ENCODE peak calls at places on chromosomes 1 and 21, in seven cellular contexts. Z is GM12865, L is fibroblast of mammary gland, I is heart left ventricle, S is cardiac muscle cell, K is ovary, H is adrenal gland. O is an unnamed sample.
A peak's percentile ranks its signal among the peaks of the same experiment; 100 is the strongest.

GRCh38 chr1:154423303-154423987 is 18.3 kb downstream of the IL6R start:
- DNase-seq in K (no peak), Z (no peak), I (no peak), H (no peak), S (no peak), L (peak; percentile 73), O (peak; percentile 44)

GRCh38 chr1:7964476-7964875 is 3.0 kb downstream of the PARK7 start:
- DNase-seq in I (no peak), K (no peak), H (no peak), Z (no peak), S (no peak), L (no peak), O (no peak)

GRCh38 chr1:67300561-67300960 is 7.1 kb upstream of the IL12RB2 start:
- DNase-seq in S (no peak), K (no peak), H (no peak), I (no peak), Z (no peak), L (no peak), O (no peak)

GRCh38 chr1:65830306-65830705 is 37.6 kb downstream of the PDE4B start:
- DNase-seq in I (no peak), L (no peak), H (no peak), S (no peak), Z (peak; percentile 22), K (no peak), O (no peak)

GRCh38 chr1:203287109-203287893 is 18.0 kb upstream of the BTG2 start:
- DNase-seq in S (peak; percentile 59), L (no peak), H (peak; percentile 78), Z (peak; percentile 97), K (peak; percentile 54), I (peak; percentile 82), O (peak; percentile 82)

GRCh38 chr1:66704177-66704880 is 47.9 kb upstream of the DYNLT5 start:
- DNase-seq in S (no peak), Z (no peak), I (no peak), H (no peak), K (no peak), L (peak; percentile 77), O (no peak)

GRCh38 chr1:245952383-245952989 is 554.6 kb downstream of the SMYD3 start:
- DNase-seq in S (no peak), I (no peak), H (no peak), Z (peak; percentile 51), K (no peak), L (no peak), O (no peak)

GRCh38 chr1:78053498-78053897 is 7.7 kb downstream of the GIPC2 start:
- DNase-seq in Z (no peak), I (no peak), K (no peak), H (no peak), L (no peak), S (no peak), O (no peak)

GRCh38 chr1:230771773-230772354 is 24.7 kb downstream of the CAPN9 start:
- DNase-seq in K (no peak), I (no peak), L (no peak), Z (no peak), H (no peak), S (no peak), O (no peak)

GRCh38 chr21:26453258-26453657 is 119.8 kb downstream of the CYYR1 start:
- DNase-seq in H (no peak), I (no peak), L (no peak), S (no peak), Z (no peak), K (no peak), O (no peak)

GRCh38 chr21:42468511-42469131 is 27.4 kb downstream of the RSPH1 start:
- DNase-seq in K (no peak), Z (no peak), H (no peak), S (no peak), I (no peak), L (no peak), O (no peak)

GRCh38 chr1:158793604-158794003 is 12.6 kb upstream of the OR6N2 start:
- DNase-seq in I (no peak), L (no peak), Z (peak; percentile 45), S (peak; percentile 3), H (no peak), K (no peak), O (no peak)

GRCh38 chr1:198054510-198054909 is 102.3 kb upstream of the NEK7 start:
- DNase-seq in S (no peak), I (no peak), L (no peak), K (no peak), H (no peak), Z (no peak), O (no peak)

GRCh38 chr1:233489436-233489835 is 124.5 kb upstream of the KCNK1 start:
- DNase-seq in Z (no peak), S (no peak), H (no peak), I (no peak), K (no peak), L (no peak), O (no peak)

GRCh38 chr1:228983231-228983660 is 248.0 kb downstream of the RHOU start:
- DNase-seq in Z (no peak), I (no peak), S (no peak), H (no peak), L (no peak), K (no peak), O (no peak)

GRCh38 chr1:229768232-229768631 is 142.2 kb downstream of the URB2 start:
- DNase-seq in S (no peak), K (no peak), Z (no peak), I (no peak), L (no peak), H (no peak), O (no peak)

DNA sequence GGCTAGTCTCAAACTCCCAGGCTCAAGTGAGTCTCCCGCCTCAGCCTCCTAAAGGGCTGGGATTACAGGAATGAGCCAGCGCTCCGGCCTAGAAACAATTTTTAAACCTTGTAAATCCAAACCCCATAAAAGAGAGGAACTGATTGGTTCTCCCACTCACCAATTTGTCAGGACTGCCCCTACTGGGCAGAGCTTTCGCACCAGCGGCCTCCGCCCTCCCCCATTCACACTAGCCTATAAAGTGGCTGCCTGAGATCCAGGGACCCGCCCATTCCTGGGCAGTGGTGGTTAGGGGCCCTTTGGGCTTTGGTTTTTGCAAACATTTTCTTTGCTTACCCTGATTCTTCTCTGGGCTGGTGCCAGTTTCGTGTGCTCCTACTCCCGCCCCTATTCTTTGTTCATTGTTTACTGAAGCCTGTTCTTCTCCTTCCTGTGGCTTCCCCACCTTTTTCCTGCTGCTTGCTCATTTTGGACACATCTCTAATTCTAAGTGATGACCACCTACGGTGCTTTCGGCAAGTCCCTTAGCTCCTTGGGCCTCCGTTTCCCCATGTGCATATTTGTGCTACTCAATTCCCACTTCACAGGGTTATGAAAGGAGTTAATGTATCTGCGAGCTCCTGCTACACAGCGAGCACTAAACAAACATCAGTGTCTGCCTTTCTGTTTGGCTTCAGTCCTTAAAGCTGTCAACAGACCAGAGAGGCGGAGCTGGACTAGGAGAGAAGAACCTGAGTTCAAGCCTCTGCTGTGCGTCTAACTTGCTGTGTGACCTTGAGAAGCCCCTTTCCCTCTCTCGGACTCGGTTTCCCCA is 39.8 kb upstream of the CLIC4 start:
- DNase-seq in I (peak; percentile 88), K (peak; percentile 66), H (peak; percentile 65), S (peak; percentile 85), Z (peak; percentile 51), L (peak; percentile 92), O (peak; percentile 87)
- H3K4me3 ChIP-seq in I (peak overlapping the region; percentile 28), K (peak overlapping the region; percentile 0), H (no peak overlapping the region), S (no peak overlapping the region), Z (no peak overlapping the region), L (no peak overlapping the region), O (no peak overlapping the region)

GRCh38 chr1:200624679-200625335 is 4.3 kb upstream of the KIF14 start:
- DNase-seq in K (no peak), S (peak; percentile 16), Z (peak; percentile 36), I (no peak), L (no peak), H (no peak), O (no peak)

GRCh38 chr1:200627548-200628222 is 7.1 kb upstream of the KIF14 start:
- DNase-seq in Z (peak; percentile 54), H (no peak), S (no peak), L (no peak), K (no peak), I (no peak), O (no peak)

GRCh38 chr1:200628223-200628868 is 7.8 kb upstream of the KIF14 start:
- DNase-seq in H (no peak), Z (peak; percentile 92), S (no peak), K (no peak), I (no peak), L (no peak), O (no peak)

GRCh38 chr1:200626853-200627534 is 6.4 kb upstream of the KIF14 start:
- DNase-seq in I (no peak), S (no peak), K (no peak), L (no peak), Z (peak; percentile 32), H (no peak), O (no peak)

DNA sequence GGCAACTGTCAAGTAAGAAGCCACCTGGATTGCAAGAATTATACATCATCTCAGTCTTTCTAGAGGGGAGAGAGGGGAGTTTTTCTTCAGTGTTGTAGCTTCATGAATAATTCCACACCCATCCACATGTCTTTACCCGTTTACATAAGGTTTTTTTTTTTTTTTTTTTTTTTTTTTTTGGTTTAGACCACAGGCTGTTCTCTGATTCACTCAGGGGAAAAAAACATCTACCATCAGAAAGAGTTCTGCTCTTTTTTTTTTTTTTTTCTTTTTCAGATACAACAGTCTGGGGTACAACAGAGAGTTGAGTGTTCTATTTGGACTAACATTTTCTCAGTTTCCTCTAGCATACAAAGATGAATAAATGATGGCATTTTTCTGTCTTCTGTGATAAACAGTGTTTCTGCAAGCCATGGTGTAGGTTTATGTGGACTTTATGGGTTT is 4.9 kb upstream of the KIF14 start:
- DNase-seq in S (no peak), K (no peak), Z (peak; percentile 88), I (no peak), L (peak; percentile 46), H (no peak), O (no peak)
- H3K4me3 ChIP-seq in S (no peak overlapping the region), K (no peak overlapping the region), Z (no peak overlapping the region), I (no peak overlapping the region), L (no peak overlapping the region), H (no peak overlapping the region), O (no peak overlapping the region)

GRCh38 chr1:156625436-156626078 is 6.3 kb downstream of the HAPLN2 start:
- DNase-seq in S (peak; percentile 76), K (peak; percentile 66), Z (peak; percentile 62), H (peak; percentile 66), L (peak; percentile 40), I (peak; percentile 46), O (peak; percentile 65)

GRCh38 chr1:156622581-156623297 is 3.5 kb downstream of the HAPLN2 start:
- DNase-seq in I (no peak), H (no peak), Z (no peak), S (no peak), K (no peak), L (no peak), O (no peak)

GRCh38 chr1:156626079-156626438 is 6.8 kb downstream of the HAPLN2 start:
- DNase-seq in L (no peak), K (no peak), S (no peak), H (no peak), Z (no peak), I (no peak), O (no peak)

GRCh38 chr1:156624814-156625435 is 5.7 kb downstream of the HAPLN2 start:
- DNase-seq in H (no peak), K (no peak), I (no peak), Z (no peak), L (no peak), S (no peak), O (peak; percentile 78)

GRCh38 chr1:156623946-156624813 is 5.0 kb downstream of the HAPLN2 start:
- DNase-seq in L (peak; percentile 36), K (peak; percentile 44), H (peak; percentile 56), Z (peak; percentile 44), I (peak; percentile 49), S (peak; percentile 84), O (peak; percentile 85)
- H3K4me3 ChIP-seq in L (no peak overlapping the region), K (peak overlapping the region; percentile 31), H (no peak overlapping the region), Z (no peak overlapping the region), I (peak overlapping the region; percentile 59), S (peak overlapping the region; percentile 25), O (no peak overlapping the region)

GRCh38 chr1:156752843-156753486 is 1.5 kb upstream of the HDGF start:
- DNase-seq in K (no peak), S (no peak), H (no peak), L (no peak), Z (no peak), I (no peak), O (no peak)
- H3K4me3 ChIP-seq in K (no peak overlapping the region), S (peak overlapping the region; percentile 72), H (no peak overlapping the region), L (peak overlapping the region; percentile 92), Z (peak overlapping the region; percentile 88), I (peak overlapping the region; percentile 98), O (no peak overlapping the region)